ENCODE peak calls at places on chromosomes 6 and 20, in six cellular contexts. P, J, L, F, T and U are unnamed samples.

GRCh38 chr6:29631209-29631810 is 1.7 kb downstream of the GABBR1 start:
- DNase-seq in L (no peak), J (no peak), P (no peak), T (peak), F (peak), U (no peak)

GRCh38 chr20:50438986-50439407 is 71.2 kb upstream of the PTPN1 start:
- DNase-seq in P (no peak), L (no peak), J (no peak), F (peak), T (peak), U (no peak)

GRCh38 chr20:20666359-20666758 is 46.1 kb downstream of the RALGAPA2 start:
- DNase-seq in P (no peak), J (no peak), L (no peak), F (no peak), T (no peak), U (no peak)

GRCh38 chr20:18032977-18033892 is 24.5 kb downstream of the OVOL2 start:
- DNase-seq in F (no peak), P (no peak), T (no peak), L (no peak), J (no peak), U (no peak)

GRCh38 chr6:136921521-136921935 is 573 bp upstream of the SLC35D3 start:
- DNase-seq in J (no peak), P (no peak), F (peak), T (no peak), L (peak), U (peak)

GRCh38 chr6:113684382-113684901 is 172.7 kb upstream of the MARCKS start:
- DNase-seq in J (no peak), F (no peak), T (peak), L (no peak), P (no peak), U (no peak)

GRCh38 chr20:49615401-49616153 is 47.6 kb upstream of the PTGIS start:
- DNase-seq in P (no peak), J (peak), F (peak), T (no peak), L (no peak), U (no peak)

GRCh38 chr6:24545691-24546090 is 50.9 kb downstream of the ALDH5A1 start:
- DNase-seq in T (no peak), L (no peak), J (no peak), P (no peak), F (no peak), U (no peak)

GRCh38 chr6:149331043-149331807 is 13.7 kb downstream of the TAB2 start:
- DNase-seq in L (no peak), F (peak), T (no peak), J (no peak), P (no peak), U (no peak)

GRCh38 chr6:127518212-127518709 is 874 bp downstream of the MTCL3 start:
- DNase-seq in J (no peak), T (peak), L (peak), F (no peak), P (no peak), U (no peak)

GRCh38 chr20:3909952-3910366 is 20.8 kb downstream of the PANK2 start:
- DNase-seq in P (no peak), F (no peak), L (no peak), J (no peak), T (no peak), U (no peak)

GRCh38 chr6:134047673-134048072 is 4.8 kb downstream of the SLC2A12 start:
- DNase-seq in P (no peak), T (no peak), L (no peak), J (peak), F (no peak), U (no peak)

GRCh38 chr6:71902261-71902660 is 15.9 kb downstream of the RIMS1 start:
- DNase-seq in P (no peak), L (no peak), T (no peak), J (no peak), F (no peak), U (peak)

GRCh38 chr6:30793521-30794194 is 49.3 kb upstream of the IER3 start:
- DNase-seq in F (no peak), T (peak), P (no peak), J (no peak), L (no peak), U (peak)

GRCh38 chr6:44789061-44789460 is 401.6 kb downstream of the CDC5L start:
- DNase-seq in J (no peak), L (no peak), P (no peak), T (no peak), F (no peak), U (no peak)

GRCh38 chr20:61874421-61875068 is 191.1 kb downstream of the TAF4 start:
- DNase-seq in P (no peak), F (no peak), J (no peak), L (peak), T (peak), U (no peak)

GRCh38 chr6:1281746-1282145 is 30.2 kb upstream of the FOXQ1 start:
- DNase-seq in P (no peak), L (no peak), J (no peak), F (no peak), T (no peak), U (no peak)

GRCh38 chr6:16766043-16766521 is 4.8 kb upstream of the ATXN1 start:
- DNase-seq in J (no peak), P (no peak), T (peak), L (no peak), F (peak), U (peak)

GRCh38 chr6:113293106-113293505 is 564.0 kb upstream of the MARCKS start:
- DNase-seq in L (no peak), P (no peak), T (peak), F (no peak), J (no peak), U (peak)

GRCh38 chr6:161584051-161584450 is 310.2 kb upstream of the AGPAT4 start:
- DNase-seq in T (peak), P (no peak), J (no peak), L (no peak), F (peak), U (no peak)

GRCh38 chr6:11497881-11498280 is 39.7 kb upstream of the TMEM170B start:
- DNase-seq in J (no peak), F (peak), P (no peak), T (no peak), L (no peak), U (no peak)

GRCh38 chr20:41989039-41989679 is 371.0 kb upstream of the CHD6 start:
- DNase-seq in J (no peak), T (no peak), L (no peak), P (no peak), F (no peak), U (no peak)

GRCh38 chr6:108966855-108967755 is 118.9 kb downstream of the ARMC2 start:
- DNase-seq in F (peak), J (no peak), L (peak), P (no peak), T (peak), U (no peak)

GRCh38 chr6:89527634-89528033 is 94.7 kb downstream of the ANKRD6 start:
- DNase-seq in F (no peak), T (no peak), J (no peak), P (no peak), L (no peak), U (no peak)

GRCh38 chr20:38152175-38153010 is 12.7 kb downstream of the TGM2 start:
- DNase-seq in T (peak), L (no peak), J (peak), P (peak), F (peak), U (peak)

GRCh38 chr6:153059757-153060156 is 57.2 kb upstream of the MTRF1L start:
- DNase-seq in F (no peak), J (no peak), P (no peak), L (no peak), T (no peak), U (peak)

GRCh38 chr6:35568967-35569606 is 56.4 kb upstream of the TULP1 start:
- DNase-seq in T (no peak), P (peak), J (peak), F (peak), L (peak), U (peak)

GRCh38 chr6:34284563-34285545 is 36.0 kb upstream of the SMIM29 start:
- DNase-seq in L (peak), F (peak), J (peak), P (peak), T (peak), U (peak)

GRCh38 chr20:3353646-3354045 is 53.8 kb downstream of the DNAAF9 start:
- DNase-seq in J (no peak), T (no peak), P (no peak), L (no peak), F (no peak), U (no peak)

GRCh38 chr20:32358632-32358882 is 426 bp downstream of the ASXL1 start:
- DNase-seq in L (no peak), T (no peak), F (no peak), P (no peak), J (no peak), U (no peak)

GRCh38 chr20:3815703-3816315 is 4.5 kb upstream of the AP5S1 start:
- DNase-seq in J (no peak), L (no peak), T (no peak), P (no peak), F (no peak), U (peak)

GRCh38 chr6:167849846-167850459 is 23.2 kb downstream of the AFDN start:
- DNase-seq in P (no peak), F (peak), T (peak), J (no peak), L (no peak), U (peak)

GRCh38 chr6:169005141-169005540 is 248.5 kb downstream of the THBS2 start:
- DNase-seq in T (peak), P (no peak), J (no peak), F (no peak), L (no peak), U (no peak)

GRCh38 chr6:17167327-17167979 is 65.6 kb downstream of the STMND1 start:
- DNase-seq in T (peak), J (no peak), P (no peak), F (peak), L (peak), U (peak)

GRCh38 chr6:21599074-21599639 is 5.6 kb downstream of the SOX4 start:
- DNase-seq in T (no peak), L (no peak), J (no peak), F (no peak), P (no peak), U (no peak)

DNA sequence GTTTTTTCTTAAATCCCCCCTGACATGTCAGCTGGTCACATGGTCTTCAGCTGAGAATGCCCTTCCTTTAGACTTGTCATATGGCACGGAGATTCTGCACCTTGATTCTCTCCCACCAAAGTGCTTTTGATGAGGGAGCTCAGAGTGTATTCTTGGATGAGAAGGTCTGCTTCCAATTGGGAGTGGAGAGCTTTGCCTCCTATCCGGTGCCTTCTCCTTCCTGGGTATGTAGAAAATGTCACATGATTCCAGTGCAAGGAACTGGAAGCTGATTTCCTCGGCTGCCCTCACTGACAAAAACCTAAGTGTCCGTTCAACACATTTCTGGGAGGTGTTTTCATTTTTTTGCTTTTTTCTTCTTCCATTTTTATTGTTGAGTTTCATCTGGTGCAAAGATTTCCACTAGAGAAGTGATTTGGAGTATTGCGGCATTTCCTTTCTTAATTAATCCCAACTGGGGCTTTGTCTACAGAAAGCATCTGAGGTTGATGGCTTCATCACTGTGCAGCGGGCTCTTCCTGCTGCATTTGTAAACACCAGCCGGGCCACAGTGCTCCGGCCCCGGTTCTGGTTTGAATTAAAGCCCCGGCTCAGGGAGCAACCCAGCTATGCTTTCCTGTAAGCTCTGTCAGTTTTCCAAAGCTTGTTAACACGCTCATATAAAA is 197.3 kb downstream of the TFAP2C start:
- DNase-seq in F (peak), T (no peak), J (no peak), P (no peak), L (no peak), U (no peak)
- H3K4me3 ChIP-seq in F (peak), T (no peak), J (no peak), P (no peak), L (no peak), U (no peak)

DNA sequence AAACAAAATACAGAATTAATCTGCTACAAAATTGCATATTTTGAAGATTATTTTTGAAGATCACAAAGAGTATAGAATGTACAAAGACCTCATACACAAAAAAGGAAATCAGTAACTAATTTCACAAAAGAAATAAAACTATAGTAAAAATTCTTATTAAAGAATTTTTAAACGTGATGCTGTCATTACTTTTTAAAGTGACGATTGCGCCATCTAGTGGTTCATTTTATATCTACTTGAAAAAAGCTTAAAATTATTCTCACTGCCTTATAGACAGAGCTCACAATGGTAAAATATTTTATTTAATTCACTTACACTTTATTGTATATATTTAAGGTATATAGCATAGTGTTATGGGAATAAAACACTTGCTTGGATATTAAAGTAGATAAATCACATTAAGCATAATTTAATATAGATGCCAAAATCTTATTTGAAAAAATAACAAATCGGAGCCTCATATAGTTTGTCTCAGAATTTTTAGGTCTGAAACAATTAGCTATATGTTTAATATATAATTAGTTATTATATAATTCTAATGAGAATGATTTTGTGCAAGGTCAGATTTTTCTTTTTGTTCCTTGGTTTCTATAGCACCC is 128.8 kb downstream of the PHF3 start:
- DNase-seq in F (peak), J (no peak), L (no peak), P (no peak), T (peak), U (peak)
- TF ChIP-seq CTCF in F (no peak), J (peak), L (no peak), P (no peak), T (peak), U (peak)

GRCh38 chr6:26250806-26251075 is 114.3 kb upstream of the BTN3A2 start:
- DNase-seq in J (no peak), T (no peak), P (no peak), F (peak), L (no peak), U (no peak)

GRCh38 chr6:26246553-26246952 is 118.4 kb upstream of the BTN3A2 start:
- DNase-seq in F (no peak), T (no peak), P (no peak), J (no peak), L (no peak), U (no peak)

GRCh38 chr6:26249709-26249958 is 115.4 kb upstream of the BTN3A2 start:
- DNase-seq in L (no peak), J (no peak), T (no peak), P (no peak), F (no peak), U (peak)

GRCh38 chr6:26251354-26252081 is 113.5 kb upstream of the BTN3A2 start:
- DNase-seq in L (no peak), F (peak), P (peak), T (peak), J (peak), U (peak)

DNA sequence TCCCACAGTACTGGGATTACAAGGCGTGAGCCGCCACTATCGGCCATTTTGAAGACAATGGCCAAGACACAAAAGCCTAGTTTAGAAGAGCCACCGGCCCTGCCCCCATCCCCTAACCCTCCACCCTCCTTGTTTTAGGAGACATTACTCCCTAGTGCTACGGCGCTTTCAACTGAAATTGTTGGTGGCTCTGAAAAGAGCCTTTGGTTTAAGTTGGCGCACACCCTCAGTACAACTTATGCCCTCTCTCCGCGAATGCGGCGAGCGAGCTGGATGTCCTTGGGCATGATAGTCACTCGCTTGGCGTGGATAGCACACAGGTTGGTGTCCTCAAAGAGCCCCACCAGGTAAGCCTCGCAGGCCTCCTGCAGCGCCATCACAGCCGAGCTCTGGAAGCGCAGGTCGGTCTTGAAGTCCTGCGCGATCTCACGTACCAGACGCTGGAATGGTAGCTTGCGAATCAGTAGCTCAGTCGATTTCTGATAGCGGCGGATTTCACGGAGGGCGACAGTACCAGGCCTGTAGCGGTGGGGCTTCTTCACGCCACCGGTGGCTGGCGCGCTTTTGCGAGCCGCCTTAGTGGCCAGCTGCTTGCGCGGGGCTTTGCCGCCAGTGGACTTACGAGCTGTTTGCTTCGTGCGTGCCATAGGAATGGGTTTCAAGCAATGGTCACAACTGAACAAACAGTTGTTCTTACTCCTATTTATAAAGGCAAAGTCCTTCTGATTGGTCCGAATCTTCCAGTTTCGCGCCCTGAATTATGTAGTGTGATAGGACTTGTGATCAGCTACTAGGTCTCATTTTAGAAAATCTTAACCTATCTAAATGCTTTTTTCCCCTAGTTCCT is 114.8 kb upstream of the BTN3A2 start:
- DNase-seq in F (peak), T (peak), L (no peak), J (peak), P (no peak), U (peak)
- H3K4me3 ChIP-seq in F (peak), T (peak), L (no peak), J (peak), P (peak), U (peak)

GRCh38 chr6:143232849-143233248 is 172.2 kb downstream of the AIG1 start:
- DNase-seq in P (no peak), T (peak), J (no peak), L (peak), F (peak), U (peak)

GRCh38 chr6:143234686-143235085 is 174.0 kb downstream of the AIG1 start:
- DNase-seq in L (no peak), F (peak), T (no peak), P (no peak), J (no peak), U (no peak)

GRCh38 chr6:143238306-143238705 is 177.6 kb downstream of the AIG1 start:
- DNase-seq in L (no peak), F (no peak), J (no peak), P (no peak), T (no peak), U (no peak)

GRCh38 chr6:143233563-143234285 is 173.0 kb downstream of the AIG1 start:
- DNase-seq in L (no peak), P (no peak), T (no peak), F (peak), J (no peak), U (no peak)

GRCh38 chr6:143236151-143236788 is 175.6 kb downstream of the AIG1 start:
- DNase-seq in F (peak), L (peak), J (no peak), P (no peak), T (peak), U (no peak)
- TF ChIP-seq CTCF in F (no peak), L (peak), J (no peak), P (no peak), T (no peak), U (no peak)

DNA sequence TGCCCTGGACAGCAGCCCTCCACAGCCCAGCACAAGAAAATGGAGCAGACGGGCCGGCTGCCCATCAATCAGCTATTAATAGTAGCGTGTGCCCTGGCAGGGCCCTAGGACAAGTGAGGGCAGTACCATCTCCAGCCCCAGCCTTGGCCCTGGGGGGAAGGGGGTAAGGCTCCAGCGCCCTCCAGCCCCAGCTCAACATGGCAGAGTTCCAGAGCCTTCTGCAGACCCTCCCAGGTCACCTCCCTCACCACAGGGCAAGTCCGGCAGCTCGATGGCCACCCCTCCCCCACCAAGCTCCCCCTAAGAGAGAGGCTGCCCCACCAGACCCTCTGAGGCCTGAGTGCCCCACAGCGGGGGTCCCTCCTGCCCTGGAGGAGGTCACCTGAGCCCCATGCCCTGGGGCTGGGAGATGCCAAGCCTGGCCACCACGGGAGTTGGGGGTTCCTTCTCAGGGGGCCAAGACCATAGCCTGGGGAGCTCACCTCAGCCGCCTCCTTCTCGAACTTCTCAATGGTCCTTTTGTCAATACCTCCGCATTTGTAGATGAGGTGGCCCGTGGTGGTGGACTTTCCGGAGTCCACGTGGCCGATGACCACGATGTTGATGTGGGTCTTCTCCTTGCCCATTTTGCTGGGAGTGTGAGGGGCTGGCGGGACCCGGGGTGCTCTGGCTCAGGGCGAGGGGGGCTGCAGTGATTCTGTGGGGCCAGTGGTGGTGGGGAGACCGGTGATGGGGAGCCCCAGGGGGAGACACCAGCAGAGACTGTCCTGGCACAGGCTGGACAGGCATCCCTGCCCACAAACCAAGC is 1.5 kb downstream of the EEF1A2 start:
- DNase-seq in P (no peak), F (no peak), J (peak), T (no peak), L (no peak), U (no peak)
- H3K4me3 ChIP-seq in P (no peak), F (no peak), J (no peak), T (no peak), L (peak), U (no peak)

GRCh38 chr6:68651018-68651985 is 16.2 kb downstream of the ADGRB3 start:
- DNase-seq in T (peak), F (peak), P (no peak), L (no peak), J (no peak), U (no peak)

GRCh38 chr6:68653706-68654089 is 18.6 kb downstream of the ADGRB3 start:
- DNase-seq in F (no peak), L (no peak), J (no peak), T (no peak), P (no peak), U (no peak)

GRCh38 chr6:68653074-68653705 is 18.1 kb downstream of the ADGRB3 start:
- DNase-seq in T (no peak), P (no peak), L (no peak), F (no peak), J (no peak), U (no peak)

GRCh38 chr6:68650142-68650541 is 15.1 kb downstream of the ADGRB3 start:
- DNase-seq in J (no peak), L (no peak), T (no peak), F (no peak), P (no peak), U (no peak)

GRCh38 chr6:68652117-68652536 is 17.0 kb downstream of the ADGRB3 start:
- DNase-seq in J (no peak), P (no peak), L (no peak), F (no peak), T (no peak), U (no peak)
- TF ChIP-seq CTCF in J (peak), P (no peak), L (peak), F (no peak), T (peak), U (no peak)